ENCODE peak calls at places on chromosome 4, in ten cellular contexts. One of them, this sample, is unnamed.

GRCh38 chr4:93184093-93184492 is 644.5 kb upstream of the ATOH1 start:
- DNase-seq in OCI-LY7: no peak
- DNase-seq in fibroblast of the aortic adventitia: no peak
- DNase-seq in A549: no peak
- DNase-seq in AG09309: no peak
- DNase-seq in tibial artery: no peak
- DNase-seq in adrenal gland: no peak
- DNase-seq in endodermal cell: no peak
- DNase-seq in bronchial epithelial cell: peak; percentile 27
- DNase-seq in stomach: no peak
- DNase-seq in this sample: no peak

GRCh38 chr4:55184600-55185523 is 59.5 kb upstream of the KDR start:
- DNase-seq in OCI-LY7: peak; percentile 54
- DNase-seq in fibroblast of the aortic adventitia: peak; percentile 76
- DNase-seq in A549: peak; percentile 21
- DNase-seq in AG09309: no peak
- DNase-seq in tibial artery: no peak
- DNase-seq in adrenal gland: peak; percentile 17
- DNase-seq in endodermal cell: peak; percentile 86
- DNase-seq in bronchial epithelial cell: no peak
- DNase-seq in stomach: peak; percentile 29
- DNase-seq in this sample: no peak

GRCh38 chr4:136337216-136337615 is 1195.1 kb downstream of the PCDH18 start:
- DNase-seq in OCI-LY7: no peak
- DNase-seq in fibroblast of the aortic adventitia: no peak
- DNase-seq in A549: no peak
- DNase-seq in AG09309: no peak
- DNase-seq in tibial artery: no peak
- DNase-seq in adrenal gland: no peak
- DNase-seq in endodermal cell: no peak
- DNase-seq in bronchial epithelial cell: no peak
- DNase-seq in stomach: no peak
- DNase-seq in this sample: no peak

GRCh38 chr4:71266090-71266794 is 72.6 kb upstream of the SLC4A4 start:
- DNase-seq in OCI-LY7: no peak
- DNase-seq in fibroblast of the aortic adventitia: peak; percentile 74
- DNase-seq in A549: no peak
- DNase-seq in AG09309: peak; percentile 47
- DNase-seq in tibial artery: no peak
- DNase-seq in adrenal gland: no peak
- DNase-seq in endodermal cell: no peak
- DNase-seq in bronchial epithelial cell: no peak
- DNase-seq in stomach: no peak
- DNase-seq in this sample: no peak

GRCh38 chr4:108029321-108029720 is 39.6 kb downstream of the HADH start:
- DNase-seq in OCI-LY7: peak; percentile 43
- DNase-seq in fibroblast of the aortic adventitia: no peak
- DNase-seq in A549: no peak
- DNase-seq in AG09309: no peak
- DNase-seq in tibial artery: no peak
- DNase-seq in adrenal gland: no peak
- DNase-seq in endodermal cell: no peak
- DNase-seq in bronchial epithelial cell: no peak
- DNase-seq in stomach: no peak
- DNase-seq in this sample: no peak

GRCh38 chr4:37715889-37716402 is 29.8 kb upstream of the RELL1 start:
- DNase-seq in OCI-LY7: no peak
- DNase-seq in fibroblast of the aortic adventitia: peak; percentile 32
- DNase-seq in A549: no peak
- DNase-seq in AG09309: no peak
- DNase-seq in tibial artery: no peak
- DNase-seq in adrenal gland: no peak
- DNase-seq in endodermal cell: no peak
- DNase-seq in bronchial epithelial cell: peak; percentile 80
- DNase-seq in stomach: no peak
- DNase-seq in this sample: no peak

GRCh38 chr4:149523039-149523438 is 292.6 kb downstream of the IQCM start:
- DNase-seq in OCI-LY7: no peak
- DNase-seq in fibroblast of the aortic adventitia: no peak
- DNase-seq in A549: no peak
- DNase-seq in AG09309: no peak
- DNase-seq in tibial artery: no peak
- DNase-seq in adrenal gland: no peak
- DNase-seq in endodermal cell: no peak
- DNase-seq in bronchial epithelial cell: no peak
- DNase-seq in stomach: no peak
- DNase-seq in this sample: peak; percentile 5

GRCh38 chr4:98687876-98688275 is 29.5 kb upstream of the TSPAN5 start:
- DNase-seq in OCI-LY7: no peak
- DNase-seq in fibroblast of the aortic adventitia: no peak
- DNase-seq in A549: no peak
- DNase-seq in AG09309: no peak
- DNase-seq in tibial artery: no peak
- DNase-seq in adrenal gland: no peak
- DNase-seq in endodermal cell: no peak
- DNase-seq in bronchial epithelial cell: no peak
- DNase-seq in stomach: no peak
- DNase-seq in this sample: no peak

GRCh38 chr4:21554510-21554909 is 394.1 kb downstream of the KCNIP4 start:
- DNase-seq in OCI-LY7: no peak
- DNase-seq in fibroblast of the aortic adventitia: no peak
- DNase-seq in A549: no peak
- DNase-seq in AG09309: no peak
- DNase-seq in tibial artery: no peak
- DNase-seq in adrenal gland: no peak
- DNase-seq in endodermal cell: no peak
- DNase-seq in bronchial epithelial cell: no peak
- DNase-seq in stomach: no peak
- DNase-seq in this sample: no peak

GRCh38 chr4:80071643-80072606 is 1.1 kb downstream of the ANTXR2 start:
- DNase-seq in OCI-LY7: no peak
- DNase-seq in fibroblast of the aortic adventitia: peak; percentile 46
- DNase-seq in A549: peak; percentile 7
- DNase-seq in AG09309: no peak
- DNase-seq in tibial artery: peak; percentile 54
- DNase-seq in adrenal gland: peak; percentile 64
- DNase-seq in endodermal cell: peak; percentile 80
- DNase-seq in bronchial epithelial cell: no peak
- DNase-seq in stomach: peak; percentile 39
- DNase-seq in this sample: no peak

GRCh38 chr4:101953949-101954348 is 163.4 kb downstream of the BANK1 start:
- DNase-seq in OCI-LY7: no peak
- DNase-seq in fibroblast of the aortic adventitia: peak; percentile 54
- DNase-seq in A549: peak; percentile 83
- DNase-seq in AG09309: no peak
- DNase-seq in tibial artery: no peak
- DNase-seq in adrenal gland: no peak
- DNase-seq in endodermal cell: peak; percentile 73
- DNase-seq in bronchial epithelial cell: peak; percentile 66
- DNase-seq in stomach: no peak
- DNase-seq in this sample: peak; percentile 52

GRCh38 chr4:99117876-99118693 is 26.0 kb downstream of the ADH4 start:
- DNase-seq in OCI-LY7: peak; percentile 24
- DNase-seq in fibroblast of the aortic adventitia: peak; percentile 68
- DNase-seq in A549: peak; percentile 3
- DNase-seq in AG09309: no peak
- DNase-seq in tibial artery: no peak
- DNase-seq in adrenal gland: no peak
- DNase-seq in endodermal cell: no peak
- DNase-seq in bronchial epithelial cell: peak; percentile 34
- DNase-seq in stomach: no peak
- DNase-seq in this sample: peak; percentile 17

GRCh38 chr4:118373614-118374255 is 20.9 kb upstream of the PRSS12 start:
- DNase-seq in OCI-LY7: no peak
- DNase-seq in fibroblast of the aortic adventitia: peak; percentile 32
- DNase-seq in A549: no peak
- DNase-seq in AG09309: peak; percentile 55
- DNase-seq in tibial artery: no peak
- DNase-seq in adrenal gland: no peak
- DNase-seq in endodermal cell: no peak
- DNase-seq in bronchial epithelial cell: no peak
- DNase-seq in stomach: no peak
- DNase-seq in this sample: no peak

GRCh38 chr4:41132055-41132683 is 82.2 kb downstream of the APBB2 start:
- DNase-seq in OCI-LY7: no peak
- DNase-seq in fibroblast of the aortic adventitia: no peak
- DNase-seq in A549: no peak
- DNase-seq in AG09309: no peak
- DNase-seq in tibial artery: no peak
- DNase-seq in adrenal gland: no peak
- DNase-seq in endodermal cell: no peak
- DNase-seq in bronchial epithelial cell: peak; percentile 87
- DNase-seq in stomach: peak; percentile 66
- DNase-seq in this sample: no peak

GRCh38 chr4:24076811-24077210 is 187.0 kb upstream of the PPARGC1A start:
- DNase-seq in OCI-LY7: no peak
- DNase-seq in fibroblast of the aortic adventitia: no peak
- DNase-seq in A549: no peak
- DNase-seq in AG09309: no peak
- DNase-seq in tibial artery: no peak
- DNase-seq in adrenal gland: no peak
- DNase-seq in endodermal cell: no peak
- DNase-seq in bronchial epithelial cell: no peak
- DNase-seq in stomach: no peak
- DNase-seq in this sample: no peak

GRCh38 chr4:64584981-64585557 is 175.8 kb upstream of the TECRL start:
- DNase-seq in OCI-LY7: peak; percentile 55
- DNase-seq in fibroblast of the aortic adventitia: peak; percentile 26
- DNase-seq in A549: peak; percentile 46
- DNase-seq in AG09309: no peak
- DNase-seq in tibial artery: peak; percentile 28
- DNase-seq in adrenal gland: peak; percentile 14
- DNase-seq in endodermal cell: peak; percentile 59
- DNase-seq in bronchial epithelial cell: peak; percentile 19
- DNase-seq in stomach: no peak
- DNase-seq in this sample: peak; percentile 2

GRCh38 chr4:1447676-1448588 is 41.7 kb upstream of the NKX1-1 start:
- DNase-seq in OCI-LY7: no peak
- DNase-seq in fibroblast of the aortic adventitia: no peak
- DNase-seq in A549: no peak
- DNase-seq in AG09309: no peak
- DNase-seq in tibial artery: no peak
- DNase-seq in adrenal gland: no peak
- DNase-seq in endodermal cell: no peak
- DNase-seq in bronchial epithelial cell: no peak
- DNase-seq in stomach: peak; percentile 17
- DNase-seq in this sample: no peak

GRCh38 chr4:168540086-168540864 is 43.4 kb downstream of the PALLD start:
- DNase-seq in OCI-LY7: no peak
- DNase-seq in fibroblast of the aortic adventitia: peak; percentile 41
- DNase-seq in A549: peak; percentile 70
- DNase-seq in AG09309: peak; percentile 77
- DNase-seq in tibial artery: no peak
- DNase-seq in adrenal gland: no peak
- DNase-seq in endodermal cell: no peak
- DNase-seq in bronchial epithelial cell: no peak
- DNase-seq in stomach: no peak
- DNase-seq in this sample: no peak
- H3K4me3 ChIP-seq in OCI-LY7: no peak overlapping the region
- H3K4me3 ChIP-seq in fibroblast of the aortic adventitia: no peak overlapping the region
- H3K4me3 ChIP-seq in A549: peak overlapping the region; percentile 28
- H3K4me3 ChIP-seq in AG09309: peak overlapping the region; percentile 8
- H3K4me3 ChIP-seq in tibial artery: no peak overlapping the region
- H3K4me3 ChIP-seq in adrenal gland: no peak overlapping the region
- H3K4me3 ChIP-seq in endodermal cell: no peak overlapping the region
- H3K4me3 ChIP-seq in bronchial epithelial cell: no peak overlapping the region
- H3K4me3 ChIP-seq in stomach: no peak overlapping the region
- H3K4me3 ChIP-seq in this sample: no peak overlapping the region

DNA sequence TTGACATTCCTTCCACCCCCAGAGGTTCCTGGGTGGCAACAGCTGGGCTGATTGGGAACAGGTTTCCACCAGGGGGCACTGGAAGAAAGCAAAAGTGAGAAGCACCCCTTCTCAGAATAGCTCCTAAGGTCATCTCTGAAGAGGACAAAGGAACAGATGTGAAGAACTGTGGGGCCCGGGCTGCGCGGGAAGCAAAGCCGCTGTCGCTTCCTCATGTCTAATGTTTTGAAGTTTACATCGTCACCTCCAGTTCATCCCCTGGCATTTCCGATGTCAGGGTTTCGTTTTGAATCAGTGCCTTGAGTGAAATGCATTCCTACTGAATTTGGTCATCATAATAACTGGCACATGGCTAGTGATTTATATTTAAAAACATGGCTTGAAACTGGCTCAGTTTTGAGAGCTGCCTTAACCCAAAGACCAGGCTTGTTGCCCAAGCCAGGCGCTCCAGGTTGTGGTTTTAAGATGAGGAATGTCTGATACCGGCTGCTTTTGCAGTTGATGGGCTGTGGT is 6.1 kb downstream of the TXK start:
- DNase-seq in OCI-LY7: peak; percentile 65
- DNase-seq in fibroblast of the aortic adventitia: peak; percentile 97
- DNase-seq in A549: peak; percentile 64
- DNase-seq in AG09309: peak; percentile 93
- DNase-seq in tibial artery: peak; percentile 45
- DNase-seq in adrenal gland: peak; percentile 69
- DNase-seq in endodermal cell: peak; percentile 94
- DNase-seq in bronchial epithelial cell: peak; percentile 93
- DNase-seq in stomach: peak; percentile 57
- DNase-seq in this sample: peak; percentile 93
- TF ChIP-seq CTCF in OCI-LY7: peak; percentile 82
- TF ChIP-seq CTCF in fibroblast of the aortic adventitia: peak; percentile 65
- TF ChIP-seq CTCF in A549: peak; percentile 65
- TF ChIP-seq CTCF in AG09309: peak; percentile 58
- TF ChIP-seq CTCF in tibial artery: peak; percentile 46
- TF ChIP-seq CTCF in adrenal gland: peak; percentile 72
- TF ChIP-seq CTCF in endodermal cell: peak; percentile 88
- TF ChIP-seq CTCF in bronchial epithelial cell: peak; percentile 62
- TF ChIP-seq CTCF in stomach: peak; percentile 52
- TF ChIP-seq CTCF in this sample: peak; percentile 69

GRCh38 chr4:2799971-2800690 is 7.2 kb downstream of the SH3BP2 start:
- DNase-seq in OCI-LY7: no peak
- DNase-seq in fibroblast of the aortic adventitia: no peak
- DNase-seq in A549: no peak
- DNase-seq in AG09309: no peak
- DNase-seq in tibial artery: peak; percentile 24
- DNase-seq in adrenal gland: peak; percentile 31
- DNase-seq in endodermal cell: no peak
- DNase-seq in bronchial epithelial cell: peak; percentile 15
- DNase-seq in stomach: no peak
- DNase-seq in this sample: no peak
- H3K4me3 ChIP-seq in OCI-LY7: no peak overlapping the region
- H3K4me3 ChIP-seq in fibroblast of the aortic adventitia: no peak overlapping the region
- H3K4me3 ChIP-seq in A549: no peak overlapping the region
- H3K4me3 ChIP-seq in AG09309: no peak overlapping the region
- H3K4me3 ChIP-seq in tibial artery: peak overlapping the region; percentile 28
- H3K4me3 ChIP-seq in adrenal gland: peak overlapping the region; percentile 28
- H3K4me3 ChIP-seq in endodermal cell: no peak overlapping the region
- H3K4me3 ChIP-seq in bronchial epithelial cell: no peak overlapping the region
- H3K4me3 ChIP-seq in stomach: peak overlapping the region; percentile 2
- H3K4me3 ChIP-seq in this sample: no peak overlapping the region

GRCh38 chr4:35151816-35152572 is 1092.3 kb downstream of the ARAP2 start:
- DNase-seq in OCI-LY7: peak; percentile 3
- DNase-seq in fibroblast of the aortic adventitia: no peak
- DNase-seq in A549: peak; percentile 29
- DNase-seq in AG09309: no peak
- DNase-seq in tibial artery: no peak
- DNase-seq in adrenal gland: no peak
- DNase-seq in endodermal cell: peak; percentile 86
- DNase-seq in bronchial epithelial cell: peak; percentile 2
- DNase-seq in stomach: no peak
- DNase-seq in this sample: peak; percentile 3
- TF ChIP-seq CTCF in OCI-LY7: peak; percentile 67
- TF ChIP-seq CTCF in fibroblast of the aortic adventitia: no peak
- TF ChIP-seq CTCF in A549: peak; percentile 26
- TF ChIP-seq CTCF in AG09309: no peak
- TF ChIP-seq CTCF in tibial artery: no peak
- TF ChIP-seq CTCF in adrenal gland: no peak
- TF ChIP-seq CTCF in endodermal cell: peak; percentile 93
- TF ChIP-seq CTCF in bronchial epithelial cell: peak; percentile 4
- TF ChIP-seq CTCF in stomach: no peak
- TF ChIP-seq CTCF in this sample: peak; percentile 48

GRCh38 chr4:106746451-106746850 is 289.7 kb downstream of the DKK2 start:
- DNase-seq in OCI-LY7: no peak
- DNase-seq in fibroblast of the aortic adventitia: no peak
- DNase-seq in A549: no peak
- DNase-seq in AG09309: peak; percentile 62
- DNase-seq in tibial artery: no peak
- DNase-seq in adrenal gland: no peak
- DNase-seq in endodermal cell: no peak
- DNase-seq in bronchial epithelial cell: peak; percentile 37
- DNase-seq in stomach: no peak
- DNase-seq in this sample: peak; percentile 51
- H3K4me3 ChIP-seq in OCI-LY7: no peak overlapping the region
- H3K4me3 ChIP-seq in fibroblast of the aortic adventitia: no peak overlapping the region
- H3K4me3 ChIP-seq in A549: no peak overlapping the region
- H3K4me3 ChIP-seq in AG09309: no peak overlapping the region
- H3K4me3 ChIP-seq in tibial artery: no peak overlapping the region
- H3K4me3 ChIP-seq in adrenal gland: no peak overlapping the region
- H3K4me3 ChIP-seq in endodermal cell: no peak overlapping the region
- H3K4me3 ChIP-seq in bronchial epithelial cell: no peak overlapping the region
- H3K4me3 ChIP-seq in stomach: no peak overlapping the region
- H3K4me3 ChIP-seq in this sample: no peak overlapping the region